ENCODE peak calls at places on chromosomes 5 and 9, in five cellular contexts. S is AG09309, D is AG10803, I is GM12878, N is SK-N-SH. J is an unnamed sample.
A peak's percentile ranks its signal among the peaks of the same experiment; 100 is the strongest.

GRCh38 chr5:135203593-135204036 is 169.6 kb upstream of the PITX1 start:
- DNase-seq in D (no peak), I (no peak), N (no peak), S (no peak), J (no peak)

GRCh38 chr5:179265529-179266290 is 79.6 kb downstream of the ADAMTS2 start:
- DNase-seq in I (no peak), D (peak; percentile 100), S (peak; percentile 96), N (peak; percentile 70), J (peak; percentile 99)

GRCh38 chr5:114565871-114566270 is 204.0 kb downstream of the KCNN2 start:
- DNase-seq in S (no peak), D (no peak), N (no peak), I (no peak), J (no peak)

GRCh38 chr5:67335391-67335790 is 138.8 kb upstream of the CD180 start:
- DNase-seq in I (no peak), D (no peak), S (no peak), N (no peak), J (no peak)

GRCh38 chr5:124602925-124603650 is 143.4 kb downstream of the ZNF608 start:
- DNase-seq in N (peak; percentile 52), I (no peak), S (no peak), D (no peak), J (no peak)

GRCh38 chr9:77011973-77012817 is 7.3 kb upstream of the FOXB2 start:
- DNase-seq in D (peak; percentile 15), S (no peak), N (peak; percentile 77), I (no peak), J (no peak)

GRCh38 chr9:110935829-110936228 is 102.4 kb downstream of the LPAR1 start:
- DNase-seq in I (no peak), N (no peak), S (no peak), D (peak; percentile 15), J (no peak)

GRCh38 chr9:80156725-80157124 is 585.0 kb downstream of the TLE4 start:
- DNase-seq in S (no peak), N (no peak), I (no peak), D (no peak), J (no peak)

GRCh38 chr9:15873573-15874177 is 320.8 kb downstream of the CCDC171 start:
- DNase-seq in S (no peak), N (peak; percentile 35), I (no peak), D (peak; percentile 66), J (peak; percentile 53)

GRCh38 chr5:28374492-28374934 is 1336.1 kb upstream of the CDH9 start:
- DNase-seq in N (no peak), S (no peak), D (no peak), I (no peak), J (no peak)

GRCh38 chr5:440413-441180 is 2.4 kb upstream of the EXOC3 start:
- DNase-seq in S (no peak), D (peak; percentile 13), N (no peak), I (no peak), J (no peak)

GRCh38 chr5:109567374-109568044 is 122.2 kb upstream of the MAN2A1 start:
- DNase-seq in I (no peak), D (peak; percentile 58), S (peak; percentile 27), N (no peak), J (no peak)

GRCh38 chr9:98742325-98743280 is 33.9 kb upstream of the GABBR2 start:
- DNase-seq in S (peak; percentile 10), N (no peak), D (peak; percentile 29), I (no peak), J (peak; percentile 43)

GRCh38 chr5:87303324-87303723 is 35.6 kb downstream of the RASA1 start:
- DNase-seq in S (no peak), D (no peak), N (no peak), I (no peak), J (no peak)

GRCh38 chr9:124213396-124213795 is 44.4 kb upstream of the NEK6 start:
- DNase-seq in S (no peak), D (no peak), N (no peak), I (no peak), J (no peak)

GRCh38 chr9:124214596-124215550 is 42.9 kb upstream of the NEK6 start:
- DNase-seq in N (no peak), I (no peak), S (no peak), D (no peak), J (no peak)

GRCh38 chr9:124210697-124211096 is 47.1 kb upstream of the NEK6 start:
- DNase-seq in N (no peak), I (peak; percentile 69), D (no peak), S (no peak), J (no peak)

GRCh38 chr9:124214116-124214515 is 43.6 kb upstream of the NEK6 start:
- DNase-seq in D (no peak), S (no peak), I (no peak), N (no peak), J (no peak)

GRCh38 chr9:124212381-124213050 is 45.2 kb upstream of the NEK6 start:
- DNase-seq in S (no peak), I (no peak), N (no peak), D (peak; percentile 40), J (peak; percentile 71)
- TF ChIP-seq CTCF in S (no peak), I (no peak), N (no peak), D (no peak), J (peak; percentile 18)

GRCh38 chr9:137163101-137163661 is 6.7 kb downstream of the LRRC26 start:
- DNase-seq in S (no peak), I (no peak), D (no peak), N (no peak), J (peak; percentile 21)
- TF ChIP-seq CTCF in S (no peak), I (no peak), D (no peak), N (no peak), J (no peak)

DNA sequence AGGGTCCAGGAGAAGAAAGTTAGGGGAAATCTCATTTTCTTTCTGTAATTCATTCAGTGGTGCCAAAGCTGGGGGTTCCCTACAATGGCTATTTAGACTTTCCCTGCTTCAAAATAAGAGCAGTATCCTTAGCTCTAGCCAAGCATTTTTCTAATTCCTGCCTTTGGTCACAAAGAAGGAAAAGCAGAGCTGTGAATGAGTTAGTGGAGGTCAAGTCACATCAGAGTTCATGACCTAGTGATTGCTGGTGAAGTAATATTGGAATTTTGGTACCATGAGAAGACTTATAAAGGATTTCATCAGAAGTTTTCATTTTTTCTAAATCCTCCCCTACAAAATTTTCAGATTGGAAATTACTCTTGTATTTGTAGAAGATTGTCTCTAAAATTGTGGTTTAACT is 27.9 kb downstream of the DNAJC21 start:
- DNase-seq in S (no peak), N (no peak), D (peak; percentile 58), I (no peak), J (no peak)
- TF ChIP-seq CTCF in S (no peak), N (no peak), D (no peak), I (no peak), J (no peak)

DNA sequence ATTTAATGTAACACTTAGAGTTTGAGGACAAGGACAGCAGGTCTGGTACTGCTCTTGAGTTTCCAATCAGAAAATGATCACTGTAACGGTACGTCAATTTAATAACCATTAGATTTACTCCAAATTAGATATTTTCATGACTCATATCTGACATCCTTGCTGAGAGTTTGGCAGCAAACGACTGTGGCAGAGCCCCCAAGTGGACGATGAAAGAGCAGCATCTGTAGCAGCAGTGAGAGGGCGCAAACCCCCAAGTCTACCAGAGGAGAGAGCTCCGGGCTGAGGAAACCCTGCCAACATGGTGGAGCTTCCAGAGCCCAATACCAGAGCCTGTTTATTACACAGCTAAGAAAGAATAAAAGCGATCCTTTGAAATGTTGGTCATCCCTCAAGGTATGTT is 73.2 kb upstream of the EPB41L4A start:
- DNase-seq in S (no peak), D (peak; percentile 53), N (peak; percentile 52), I (peak; percentile 12), J (peak; percentile 75)
- TF ChIP-seq CTCF in S (peak; percentile 46), D (peak; percentile 74), N (peak; percentile 56), I (peak; percentile 86), J (peak; percentile 75)

GRCh38 chr5:32038537-32038936 is 135.6 kb downstream of the GOLPH3 start:
- DNase-seq in I (no peak), S (no peak), N (no peak), D (no peak), J (no peak)
- TF ChIP-seq CTCF in I (no peak), S (no peak), N (no peak), D (no peak), J (peak; percentile 16)

DNA sequence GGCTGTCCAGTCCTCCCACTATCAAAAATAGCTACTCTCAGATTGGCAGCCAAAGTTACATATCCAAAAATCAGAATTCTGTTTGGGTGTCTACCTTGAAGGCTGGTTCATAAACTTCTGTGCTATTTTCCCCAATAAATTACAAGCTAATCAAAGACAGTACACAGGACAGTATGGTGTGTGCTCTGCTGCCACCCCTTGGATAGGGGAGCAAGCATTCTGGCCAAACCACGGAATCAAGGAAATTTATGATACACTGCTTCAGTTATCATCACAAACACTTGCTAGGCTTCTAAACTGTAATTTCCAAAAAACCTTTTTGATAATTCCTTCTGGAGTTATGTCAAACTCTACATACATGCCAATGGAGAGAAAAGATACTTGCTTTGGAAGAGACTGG is 15.9 kb downstream of the ETF1 start:
- DNase-seq in D (no peak), I (no peak), N (no peak), S (no peak), J (no peak)
- TF ChIP-seq CTCF in D (peak; percentile 37), I (no peak), N (no peak), S (peak; percentile 32), J (no peak)